ENCODE peak calls at places on chromosomes 4 and X, in five cellular contexts. W, I, Y, U and X are unnamed samples.

GRCh38 chrX:118156953-118157608 is 40.5 kb upstream of the KLHL13 start:
- ATAC-seq in W (no peak), I (no peak), Y (no peak), U (no peak), X (no peak)

GRCh38 chr4:170227928-170228327 is 138.2 kb upstream of the AADAT start:
- ATAC-seq in W (no peak), I (no peak), Y (no peak), U (no peak), X (no peak)

GRCh38 chr4:133903029-133903428 is 298.6 kb downstream of the PABPC4L start:
- ATAC-seq in W (no peak), I (no peak), Y (no peak), U (no peak), X (no peak)

GRCh38 chrX:69216911-69217310 is 51.7 kb upstream of the PJA1 start:
- ATAC-seq in W (no peak), I (no peak), Y (peak; percentile 30), U (no peak), X (no peak)

GRCh38 chr4:20252656-20253271 is 1.1 kb downstream of the SLIT2 start:
- ATAC-seq in W (no peak), I (no peak), Y (peak; percentile 34), U (no peak), X (no peak)

GRCh38 chr4:106062452-106062875 is 167.2 kb downstream of the NPNT start:
- ATAC-seq in W (no peak), I (no peak), Y (no peak), U (no peak), X (no peak)

GRCh38 chr4:76001760-76002159 is 5.5 kb downstream of the CXCL9 start:
- ATAC-seq in W (no peak), I (no peak), Y (no peak), U (no peak), X (no peak)

GRCh38 chr4:3205995-3206394 is 43.0 kb upstream of the MSANTD1 start:
- ATAC-seq in W (no peak), I (no peak), Y (no peak), U (no peak), X (no peak)

GRCh38 chrX:147191361-147191760 is 376.8 kb upstream of the CXorf51A start:
- ATAC-seq in W (no peak), I (no peak), Y (no peak), U (no peak), X (no peak)

GRCh38 chr4:674172-675035 is at the start of the genes ATP5ME and MYL5:
- ATAC-seq in W (peak; percentile 91), I (peak; percentile 94), Y (peak; percentile 90), U (peak; percentile 92), X (peak; percentile 95)

GRCh38 chrX:47573334-47574095 is 8.7 kb upstream of the TIMP1 start:
- ATAC-seq in W (no peak), I (no peak), Y (peak; percentile 80), U (no peak), X (no peak)

GRCh38 chr4:155011163-155011825 is 197.1 kb upstream of the NPY2R start:
- ATAC-seq in W (no peak), I (no peak), Y (no peak), U (no peak), X (no peak)

GRCh38 chr4:165656829-165657467 is 216.1 kb upstream of the TLL1 start:
- ATAC-seq in W (no peak), I (no peak), Y (no peak), U (no peak), X (no peak)

GRCh38 chrX:150482537-150483217 is 85.7 kb upstream of the MTM1 start:
- ATAC-seq in W (no peak), I (peak; percentile 77), Y (no peak), U (peak; percentile 85), X (peak; percentile 85)

GRCh38 chr4:69849969-69850368 is 10.0 kb downstream of the SULT1E1 start:
- ATAC-seq in W (no peak), I (no peak), Y (no peak), U (peak; percentile 53), X (peak; percentile 23)

GRCh38 chr4:76293705-76294274 is 12.7 kb upstream of the STBD1 start:
- ATAC-seq in W (no peak), I (no peak), Y (peak; percentile 68), U (no peak), X (no peak)